ENCODE peak calls at places on chromosomes 4 and X, in seven cellular contexts. One of them, this sample, is unnamed.

GRCh38 chr4:119286377-119287002 is 35.4 kb downstream of the FABP2 start:
- DNase-seq in body of pancreas: peak; percentile 35
- DNase-seq in stromal cell of bone marrow: peak; percentile 71
- DNase-seq in pancreas: no peak
- DNase-seq in astrocyte of the spinal cord: peak; percentile 88
- DNase-seq in NCI-H510A treated with DMSO at 0.1 percent for 48 hours: no peak
- DNase-seq in choroid plexus epithelial cell: peak; percentile 93
- DNase-seq in this sample: no peak

GRCh38 chr4:82678046-82678445 is 116.3 kb upstream of the TMEM150C start:
- DNase-seq in astrocyte of the spinal cord: no peak
- DNase-seq in pancreas: no peak
- DNase-seq in NCI-H510A treated with DMSO at 0.1 percent for 48 hours: no peak
- DNase-seq in body of pancreas: no peak
- DNase-seq in stromal cell of bone marrow: no peak
- DNase-seq in choroid plexus epithelial cell: peak; percentile 46
- DNase-seq in this sample: no peak

GRCh38 chrX:76109654-76110053 is 63.2 kb upstream of the PBDC1 start:
- DNase-seq in astrocyte of the spinal cord: no peak
- DNase-seq in body of pancreas: no peak
- DNase-seq in pancreas: no peak
- DNase-seq in stromal cell of bone marrow: no peak
- DNase-seq in choroid plexus epithelial cell: no peak
- DNase-seq in NCI-H510A treated with DMSO at 0.1 percent for 48 hours: no peak
- DNase-seq in this sample: no peak

GRCh38 chr4:108045687-108046024 is 56.0 kb downstream of the HADH start:
- DNase-seq in NCI-H510A treated with DMSO at 0.1 percent for 48 hours: no peak
- DNase-seq in choroid plexus epithelial cell: no peak
- DNase-seq in astrocyte of the spinal cord: peak; percentile 29
- DNase-seq in body of pancreas: peak; percentile 74
- DNase-seq in pancreas: peak; percentile 62
- DNase-seq in stromal cell of bone marrow: no peak
- DNase-seq in this sample: no peak

GRCh38 chrX:108020631-108021030 is 24.2 kb upstream of the VSIG1 start:
- DNase-seq in stromal cell of bone marrow: no peak
- DNase-seq in pancreas: no peak
- DNase-seq in choroid plexus epithelial cell: peak; percentile 43
- DNase-seq in body of pancreas: no peak
- DNase-seq in astrocyte of the spinal cord: peak; percentile 13
- DNase-seq in NCI-H510A treated with DMSO at 0.1 percent for 48 hours: peak; percentile 0
- DNase-seq in this sample: no peak

GRCh38 chrX:131816551-131817136 is 206.5 kb upstream of the STK26 start:
- DNase-seq in pancreas: no peak
- DNase-seq in NCI-H510A treated with DMSO at 0.1 percent for 48 hours: no peak
- DNase-seq in stromal cell of bone marrow: peak; percentile 50
- DNase-seq in astrocyte of the spinal cord: peak; percentile 85
- DNase-seq in choroid plexus epithelial cell: no peak
- DNase-seq in body of pancreas: peak; percentile 46
- DNase-seq in this sample: no peak

GRCh38 chrX:51463322-51463721 is 33.1 kb downstream of the NUDT11 start:
- DNase-seq in pancreas: no peak
- DNase-seq in astrocyte of the spinal cord: no peak
- DNase-seq in body of pancreas: no peak
- DNase-seq in NCI-H510A treated with DMSO at 0.1 percent for 48 hours: no peak
- DNase-seq in choroid plexus epithelial cell: no peak
- DNase-seq in stromal cell of bone marrow: no peak
- DNase-seq in this sample: no peak

GRCh38 chrX:17547658-17548057 is 172.7 kb downstream of the NHS start:
- DNase-seq in pancreas: peak; percentile 81
- DNase-seq in astrocyte of the spinal cord: peak; percentile 91
- DNase-seq in stromal cell of bone marrow: peak; percentile 49
- DNase-seq in NCI-H510A treated with DMSO at 0.1 percent for 48 hours: peak; percentile 68
- DNase-seq in choroid plexus epithelial cell: peak; percentile 92
- DNase-seq in body of pancreas: peak; percentile 85
- DNase-seq in this sample: no peak

GRCh38 chr4:18106620-18107019 is 85.1 kb upstream of the LCORL start:
- DNase-seq in astrocyte of the spinal cord: no peak
- DNase-seq in body of pancreas: no peak
- DNase-seq in stromal cell of bone marrow: no peak
- DNase-seq in pancreas: no peak
- DNase-seq in choroid plexus epithelial cell: no peak
- DNase-seq in NCI-H510A treated with DMSO at 0.1 percent for 48 hours: no peak
- DNase-seq in this sample: no peak

GRCh38 chrX:39418132-39418935 is 617.1 kb downstream of the MID1IP1 start:
- DNase-seq in body of pancreas: no peak
- DNase-seq in stromal cell of bone marrow: no peak
- DNase-seq in pancreas: no peak
- DNase-seq in NCI-H510A treated with DMSO at 0.1 percent for 48 hours: no peak
- DNase-seq in choroid plexus epithelial cell: no peak
- DNase-seq in astrocyte of the spinal cord: no peak
- DNase-seq in this sample: no peak